ENCODE peak calls at places on chromosome 5, in four cellular contexts. W, Y, L and Q are unnamed samples. For H3K27me3 and H3K4me1, the result is how much of the 10 kb centered on the place peaks cover.

GRCh38 chr5:76521240-76521758 is 101.9 kb downstream of the F2RL2 start:
- DNase-seq in Y (no peak), L (no peak), W (no peak), Q (no peak)

GRCh38 chr5:9496801-9497200 is 49.1 kb downstream of the SEMA5A start:
- DNase-seq in Y (no peak), W (no peak), L (no peak), Q (no peak)

GRCh38 chr5:111313017-111313724 is 89.0 kb downstream of the CAMK4 start:
- DNase-seq in W (no peak), Y (no peak), L (no peak), Q (no peak)

GRCh38 chr5:16666861-16667481 is 50.2 kb upstream of the RETREG1 start:
- DNase-seq in L (no peak), W (peak), Y (no peak), Q (peak)

GRCh38 chr5:120366047-120366446 is 98.1 kb upstream of the PRR16 start:
- DNase-seq in W (no peak), Y (no peak), L (no peak), Q (no peak)

GRCh38 chr5:33129309-33129708 is 311.5 kb upstream of the TARS1 start:
- DNase-seq in W (no peak), Y (no peak), L (no peak), Q (no peak)

GRCh38 chr5:66454186-66455078 is 141.8 kb upstream of the MAST4 start:
- DNase-seq in L (no peak), Y (no peak), W (no peak), Q (no peak)

GRCh38 chr5:153520137-153520536 is 29.7 kb downstream of the GRIA1 start:
- DNase-seq in Y (no peak), L (no peak), W (no peak), Q (no peak)

GRCh38 chr5:166708271-166708670 is 1583.2 kb upstream of the WWC1 start:
- DNase-seq in L (no peak), W (no peak), Y (no peak), Q (no peak)

GRCh38 chr5:139985733-139986132 is 57.4 kb downstream of the NRG2 start:
- DNase-seq in W (no peak), L (no peak), Y (no peak), Q (no peak)

GRCh38 chr5:52861368-52861767 is 73.7 kb downstream of the ITGA1 start:
- DNase-seq in W (no peak), Y (no peak), L (no peak), Q (no peak)

GRCh38 chr5:53552561-53552960 is 7.9 kb upstream of the NDUFS4 start:
- DNase-seq in L (no peak), W (no peak), Y (no peak), Q (no peak)

GRCh38 chr5:179864686-179865085 is 6.1 kb upstream of the MRNIP start:
- DNase-seq in L (peak), W (no peak), Y (no peak), Q (no peak)
- H3K4me3 ChIP-seq in L (no peak), W (no peak), Y (no peak), Q (no peak)

GRCh38 chr5:490116-491094 is 33.8 kb downstream of the SLC9A3 start:
- DNase-seq in Y (no peak), L (no peak), W (no peak), Q (no peak)

GRCh38 chr5:488241-488640 is 36.0 kb downstream of the SLC9A3 start:
- DNase-seq in W (no peak), Y (no peak), L (no peak), Q (no peak)

GRCh38 chr5:489689-490080 is 34.6 kb downstream of the SLC9A3 start:
- DNase-seq in Y (no peak), W (no peak), L (no peak), Q (no peak)

GRCh38 chr5:491119-491855 is 33.0 kb downstream of the SLC9A3 start:
- DNase-seq in L (no peak), W (no peak), Y (no peak), Q (no peak)

GRCh38 chr5:488744-489688 is 35.2 kb downstream of the SLC9A3 start:
- DNase-seq in Y (no peak), L (no peak), W (no peak), Q (no peak)
- H3K27me3 ChIP-seq in Y (under half), L (under half), W (under half), Q (under half)

DNA sequence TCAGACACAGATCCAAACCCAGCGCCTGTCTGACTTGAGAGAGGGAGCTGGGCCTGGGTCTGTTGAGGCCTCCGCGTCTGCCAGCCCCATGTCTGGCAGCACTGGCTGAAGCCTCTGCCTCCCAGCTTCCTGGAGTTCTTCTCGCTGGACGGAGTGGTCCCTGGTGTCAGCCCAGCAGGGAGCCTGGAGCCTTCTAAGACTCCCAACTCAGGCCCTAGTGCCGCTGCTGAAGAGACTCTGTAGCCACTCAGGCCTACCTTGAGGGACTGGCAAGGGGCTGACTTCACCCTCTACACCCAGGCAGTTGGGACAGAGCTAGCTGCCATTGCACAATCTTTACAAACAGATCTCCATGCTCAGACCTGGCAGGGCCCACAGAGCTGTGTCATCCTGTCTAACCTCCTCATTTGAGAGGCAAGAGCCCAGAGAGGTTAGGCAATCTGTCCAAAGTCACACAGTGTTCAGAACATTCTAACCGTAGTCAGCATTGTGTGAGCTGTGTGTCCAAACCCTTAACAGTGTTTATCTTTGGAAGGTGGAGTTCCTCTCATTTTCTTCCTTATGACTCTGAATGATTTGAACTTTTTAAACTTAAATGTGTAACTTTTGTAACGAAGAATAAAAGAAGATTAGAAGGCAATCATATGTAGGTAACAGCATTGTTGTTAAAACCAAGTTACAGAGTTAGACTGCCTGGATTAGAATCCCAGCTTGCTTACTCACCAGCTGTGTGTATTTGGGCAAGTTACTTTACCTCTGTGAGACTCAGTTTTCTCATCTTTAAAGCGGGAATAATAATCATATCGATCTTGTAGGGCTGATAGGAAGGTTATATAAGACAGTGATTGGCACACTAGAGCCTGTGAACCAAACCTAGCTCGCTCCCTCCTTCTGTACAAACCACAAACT is 4.6 kb upstream of the DUSP1 start:
- DNase-seq in L (peak), Y (no peak), W (peak), Q (no peak)
- H3K4me1 ChIP-seq in L (under half), Y (under half), W (under half), Q (under half)

GRCh38 chr5:122126177-122126701 is 3.1 kb upstream of the ZNF474 start:
- DNase-seq in L (no peak), Y (no peak), W (no peak), Q (no peak)
- H3K4me3 ChIP-seq in L (no peak), Y (no peak), W (no peak), Q (no peak)

GRCh38 chr5:1386274-1386717 is 41.4 kb upstream of the CLPTM1L start:
- DNase-seq in L (no peak), Y (peak), W (peak), Q (peak)
- H3K27me3 ChIP-seq in L (under half), Y (under half), W (under half), Q (under half)

GRCh38 chr5:124905256-124905655 is 158.8 kb upstream of the ZNF608 start:
- DNase-seq in Y (no peak), W (no peak), L (no peak), Q (no peak)
- H3K4me1 ChIP-seq in Y (under half), W (under half), L (under half), Q (under half)

GRCh38 chr5:88503065-88503394 is 234.4 kb upstream of the TMEM161B start:
- DNase-seq in Y (no peak), L (no peak), W (no peak), Q (no peak)
- H3K4me3 ChIP-seq in Y (peak), L (peak), W (no peak), Q (peak)

DNA sequence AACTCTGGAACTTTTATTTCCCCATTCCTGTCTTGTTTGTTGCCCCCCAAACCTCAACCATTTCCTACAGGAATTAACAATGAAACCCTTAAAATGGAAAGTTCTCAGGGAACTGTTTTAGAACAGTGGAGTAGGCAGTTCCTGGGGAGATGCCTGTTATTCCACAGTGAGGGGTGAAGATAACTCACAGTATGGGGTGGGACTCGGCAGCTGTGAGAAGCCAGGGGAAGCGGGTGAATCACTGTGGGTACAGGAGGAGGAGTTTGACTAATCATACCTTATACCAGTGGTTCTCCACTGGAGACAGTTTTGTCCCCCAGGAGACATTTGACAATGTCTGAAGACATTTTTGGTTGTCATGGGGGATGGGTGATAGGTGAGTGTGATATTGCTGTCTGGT is 36.9 kb upstream of the GLRA1 start:
- DNase-seq in L (no peak), Y (no peak), W (no peak), Q (no peak)
- H3K27me3 ChIP-seq in L (under half), Y (under half), W (under half), Q (under half)